ENCODE peak calls at places on chromosome 13, in ten cellular contexts. X is thoracic aorta; F is kidney epithelial cell; S is GM13976; N is SK-N-SH; Y is GM10248; O is endothelial cell; J is body of pancreas; P is activated CD8-positive, alpha-beta T cell treated with anti-CD3 and anti-CD28 coated beads for 36 hours; I is H1. K is an unnamed sample.

GRCh38 chr13:46288570-46289259 is 77.0 kb downstream of the LRRC63 start:
- DNase-seq in X (no peak), F (peak; percentile 14), S (peak; percentile 59), N (peak; percentile 39), Y (peak; percentile 59), O (peak; percentile 12), J (no peak), P (no peak), I (no peak), K (no peak)

GRCh38 chr13:104246955-104247354 is 1180.7 kb upstream of the SLC10A2 start:
- DNase-seq in X (no peak), F (no peak), S (no peak), N (no peak), Y (no peak), O (no peak), J (no peak), P (no peak), I (no peak), K (no peak)

GRCh38 chr13:109883181-109884180 is 97.1 kb upstream of the IRS2 start:
- DNase-seq in X (no peak), F (no peak), S (no peak), N (no peak), Y (no peak), O (no peak), J (no peak), P (no peak), I (no peak), K (no peak)

GRCh38 chr13:112057736-112058518 is 9.0 kb upstream of the SOX1 start:
- DNase-seq in X (no peak), F (no peak), S (no peak), N (no peak), Y (no peak), O (peak; percentile 78), J (no peak), P (no peak), I (peak; percentile 61), K (no peak)

GRCh38 chr13:99307648-99308339 is 595 bp upstream of the GPR183 start:
- DNase-seq in X (no peak), F (peak; percentile 74), S (no peak), N (no peak), Y (no peak), O (no peak), J (peak; percentile 50), P (peak; percentile 86), I (no peak), K (no peak)

GRCh38 chr13:114313061-114313860 is 1.0 kb upstream of the CHAMP1 start:
- DNase-seq in X (no peak), F (no peak), S (peak; percentile 64), N (no peak), Y (peak; percentile 65), O (no peak), J (no peak), P (peak; percentile 69), I (no peak), K (no peak)

GRCh38 chr13:111519041-111519440 is 198.6 kb downstream of the TEX29 start:
- DNase-seq in X (no peak), F (no peak), S (no peak), N (no peak), Y (no peak), O (no peak), J (no peak), P (no peak), I (no peak), K (no peak)

GRCh38 chr13:102002271-102002670 is 399.6 kb downstream of the FGF14 start:
- DNase-seq in X (no peak), F (no peak), S (no peak), N (no peak), Y (no peak), O (no peak), J (no peak), P (no peak), I (no peak), K (no peak)

GRCh38 chr13:30454991-30455390 is 10.7 kb downstream of the HMGB1 start:
- DNase-seq in X (no peak), F (no peak), S (no peak), N (no peak), Y (no peak), O (no peak), J (no peak), P (no peak), I (no peak), K (no peak)

GRCh38 chr13:30450066-30450465 is 15.7 kb downstream of the HMGB1 start:
- DNase-seq in X (no peak), F (no peak), S (no peak), N (no peak), Y (no peak), O (no peak), J (no peak), P (no peak), I (no peak), K (no peak)

GRCh38 chr13:30456290-30456689 is 9.4 kb downstream of the HMGB1 start:
- DNase-seq in X (no peak), F (no peak), S (no peak), N (no peak), Y (no peak), O (no peak), J (no peak), P (no peak), I (no peak), K (no peak)

GRCh38 chr13:30457306-30457891 is 8.3 kb downstream of the HMGB1 start:
- DNase-seq in X (no peak), F (no peak), S (no peak), N (no peak), Y (no peak), O (no peak), J (no peak), P (no peak), I (no peak), K (no peak)

DNA sequence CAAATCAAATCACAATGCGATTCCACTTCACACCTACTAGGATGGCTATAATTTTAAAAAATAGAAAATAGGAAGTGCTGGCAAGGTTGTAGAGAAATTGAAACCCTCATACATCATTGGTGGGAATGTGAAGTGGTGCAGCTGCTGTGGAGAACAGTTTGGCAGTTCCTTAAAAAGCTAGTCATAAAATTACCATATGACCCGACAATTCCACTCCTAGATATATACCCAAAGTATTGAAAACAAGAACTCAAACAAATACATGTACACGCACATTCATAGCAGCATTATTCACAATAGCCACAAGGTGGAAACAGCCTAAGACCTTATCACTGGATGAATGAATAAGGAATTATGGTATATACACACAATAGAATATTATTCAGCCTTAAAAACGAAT is 12.0 kb downstream of the HMGB1 start:
- DNase-seq in X (no peak), F (no peak), S (no peak), N (no peak), Y (no peak), O (no peak), J (no peak), P (no peak), I (no peak), K (no peak)
- TF ChIP-seq CTCF in X (no peak), F (no peak), S (no peak), N (peak; percentile 38), Y (no peak), O (peak; percentile 17), J (no peak), P (peak; percentile 34), I (no peak), K (no peak)

GRCh38 chr13:42041684-42042035 is 6.8 kb upstream of the DGKH start:
- DNase-seq in X (peak; percentile 2), F (no peak), S (peak; percentile 71), N (peak; percentile 75), Y (peak; percentile 64), O (peak; percentile 64), J (peak; percentile 59), P (peak; percentile 14), I (peak; percentile 71), K (no peak)
- TF ChIP-seq CTCF in X (peak; percentile 51), F (peak; percentile 64), S (no peak), N (peak; percentile 63), Y (peak; percentile 51), O (no peak), J (no peak), P (no peak), I (peak; percentile 36), K (no peak)

GRCh38 chr13:55302568-55302967 is 1838.2 kb upstream of the PRR20A start:
- DNase-seq in X (no peak), F (no peak), S (no peak), N (no peak), Y (no peak), O (no peak), J (no peak), P (no peak), I (no peak), K (no peak)

DNA sequence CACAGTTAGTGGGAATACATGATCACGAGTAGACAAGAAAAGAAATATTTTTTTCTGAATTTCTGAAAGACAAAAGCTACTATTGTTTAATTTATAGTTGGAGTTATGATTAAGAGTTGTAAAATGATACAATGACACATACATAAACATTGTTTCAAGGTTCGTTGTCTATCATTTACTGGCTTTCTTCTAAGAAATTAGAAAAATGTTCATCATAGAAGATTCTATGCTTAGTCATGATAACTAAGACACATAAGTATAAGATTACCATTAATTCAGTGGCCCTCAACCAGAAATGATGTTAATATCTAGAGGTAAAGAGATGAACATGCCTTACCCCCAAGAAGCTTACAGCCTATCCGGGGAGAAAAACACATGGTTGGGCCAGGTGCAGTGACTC is 1832.8 kb upstream of the PRR20A start:
- DNase-seq in X (no peak), F (no peak), S (no peak), N (no peak), Y (no peak), O (no peak), J (no peak), P (no peak), I (no peak), K (no peak)
- TF ChIP-seq CTCF in X (no peak), F (no peak), S (no peak), N (no peak), Y (no peak), O (no peak), J (no peak), P (no peak), I (no peak), K (no peak)

GRCh38 chr13:107874456-107874855 is 340.9 kb downstream of the LIG4 start:
- DNase-seq in X (no peak), F (no peak), S (no peak), N (no peak), Y (no peak), O (no peak), J (no peak), P (no peak), I (no peak), K (no peak)

GRCh38 chr13:107867701-107868661 is 347.4 kb downstream of the LIG4 start:
- DNase-seq in X (no peak), F (no peak), S (peak; percentile 26), N (peak; percentile 87), Y (no peak), O (peak; percentile 68), J (peak; percentile 39), P (peak; percentile 13), I (peak; percentile 81), K (no peak)

GRCh38 chr13:107870400-107870799 is 344.9 kb downstream of the LIG4 start:
- DNase-seq in X (no peak), F (no peak), S (no peak), N (no peak), Y (no peak), O (no peak), J (no peak), P (no peak), I (no peak), K (no peak)

DNA sequence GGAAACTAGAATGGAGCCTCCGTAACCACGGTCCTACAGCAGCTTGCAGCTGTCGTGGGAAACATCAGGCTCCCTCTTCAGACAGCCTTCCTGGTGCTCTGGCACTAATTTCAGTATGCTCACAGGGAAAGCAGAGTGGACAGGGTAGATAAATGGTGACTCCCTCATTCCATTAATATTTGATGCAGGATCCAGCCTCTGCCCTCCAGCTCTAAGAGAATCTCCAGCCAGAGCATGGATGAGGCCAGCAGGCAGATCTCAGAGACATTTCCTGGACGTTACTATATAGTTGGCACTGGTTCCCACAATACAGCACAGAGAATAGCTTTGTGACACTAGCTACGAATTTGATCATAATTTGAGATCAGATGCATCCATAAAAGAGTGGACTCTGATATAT is 341.4 kb downstream of the LIG4 start:
- DNase-seq in X (no peak), F (no peak), S (no peak), N (peak; percentile 78), Y (no peak), O (no peak), J (no peak), P (no peak), I (no peak), K (no peak)
- TF ChIP-seq CTCF in X (no peak), F (no peak), S (no peak), N (no peak), Y (no peak), O (no peak), J (no peak), P (no peak), I (no peak), K (no peak)

K was measured in natural killer cell.